ENCODE peak calls at places on chromosomes 7 and 10, in ten cellular contexts. O is tibial nerve; E is GM23338; J is B cell; R is CD4-positive, alpha-beta T cell; W is psoas muscle; X is CD8-positive, alpha-beta T cell; Y is HCT116; Q is fibroblast of lung; D is RWPE1. H is an unnamed sample.

GRCh38 chr7:37198906-37199485 is 249.7 kb downstream of the ELMO1 start:
- DNase-seq in X (peak; percentile 77), E (peak; percentile 88), Y (peak; percentile 61), W (peak; percentile 85), J (peak; percentile 72), O (peak; percentile 88), Q (peak; percentile 79), D (peak; percentile 73), R (peak; percentile 65), H (peak; percentile 61)

GRCh38 chr7:78970440-78970916 is 483.0 kb downstream of the MAGI2 start:
- DNase-seq in D (no peak), X (no peak), Y (no peak), W (no peak), Q (no peak), O (no peak), R (no peak), J (no peak), E (peak; percentile 40), H (no peak)

GRCh38 chr10:84213076-84213475 is 12.3 kb downstream of the LRIT2 start:
- DNase-seq in X (no peak), D (no peak), O (no peak), J (no peak), Y (no peak), R (no peak), E (no peak), W (no peak), Q (no peak), H (no peak)

GRCh38 chr10:110860576-110861241 is 11.0 kb upstream of the PDCD4 start:
- DNase-seq in X (peak; percentile 73), W (peak; percentile 47), D (no peak), R (peak; percentile 46), E (no peak), Q (no peak), Y (no peak), O (no peak), J (peak; percentile 52), H (no peak)

GRCh38 chr10:105950410-105950809 is 1214.1 kb downstream of the SORCS1 start:
- DNase-seq in D (peak; percentile 49), Y (no peak), W (peak; percentile 42), E (peak; percentile 85), R (no peak), Q (peak; percentile 32), X (no peak), O (peak; percentile 47), J (peak; percentile 21), H (peak; percentile 39)

GRCh38 chr7:120833551-120833950 is 24.4 kb downstream of the TSPAN12 start:
- DNase-seq in X (no peak), Q (peak; percentile 11), Y (no peak), W (no peak), D (no peak), O (no peak), R (no peak), E (no peak), J (no peak), H (no peak)

GRCh38 chr10:118310822-118311221 is 31.3 kb downstream of the FAM204A start:
- DNase-seq in X (no peak), J (no peak), Q (peak; percentile 46), D (no peak), O (no peak), E (no peak), Y (no peak), W (no peak), R (no peak), H (no peak)

GRCh38 chr10:45373783-45374450 is at the start of gene ALOX5:
- DNase-seq in R (no peak), O (no peak), Q (no peak), W (peak; percentile 74), Y (no peak), X (no peak), E (peak; percentile 81), D (peak; percentile 17), J (peak; percentile 77), H (peak; percentile 69)

GRCh38 chr7:94698275-94698674 is 42.3 kb upstream of the SGCE start:
- DNase-seq in D (peak; percentile 34), R (no peak), X (no peak), J (no peak), O (no peak), E (no peak), W (no peak), Y (peak; percentile 13), Q (peak; percentile 90), H (no peak)

GRCh38 chr7:43944286-43944685 is 18.1 kb downstream of the UBE2D4 start:
- DNase-seq in R (no peak), D (no peak), W (no peak), O (no peak), Q (no peak), Y (no peak), X (no peak), J (no peak), E (no peak), H (no peak)

DNA sequence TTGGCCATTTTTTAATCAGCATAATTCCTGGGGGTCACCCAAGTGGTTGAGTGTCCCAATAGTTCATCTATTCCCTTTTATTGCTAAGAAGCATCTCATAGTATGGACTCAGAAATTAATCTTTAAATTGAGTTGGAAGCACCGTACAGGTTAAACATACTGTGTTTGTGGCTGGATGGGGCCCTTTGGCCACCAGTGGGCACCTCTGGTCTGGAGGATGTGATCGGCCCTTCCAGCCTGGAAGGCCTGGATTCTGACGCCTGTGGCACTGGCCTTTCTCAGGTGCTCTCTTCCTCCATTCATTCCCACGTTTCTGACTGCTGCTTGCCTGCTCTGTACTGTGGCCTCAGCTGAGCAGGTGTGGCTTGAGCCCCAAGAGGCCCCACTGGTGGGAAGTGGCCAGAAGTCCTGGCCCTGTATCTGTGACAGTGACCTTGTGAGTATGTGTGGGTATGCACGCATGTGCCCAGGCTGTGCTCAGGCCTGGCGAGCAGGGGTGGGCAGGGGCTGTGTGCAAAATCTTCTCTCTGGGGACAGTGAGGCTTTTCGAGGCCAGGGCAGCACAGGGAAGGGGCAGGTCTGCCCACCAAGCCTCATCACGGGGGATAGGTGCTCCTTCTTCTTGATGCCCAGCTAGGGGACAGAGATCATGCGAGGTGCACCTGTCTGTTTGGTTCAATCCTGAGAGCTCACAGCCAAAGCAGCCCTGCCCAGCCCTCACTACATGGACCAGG is 30.1 kb downstream of the LDB3 start:
- DNase-seq in D (no peak), Y (no peak), O (no peak), Q (no peak), X (no peak), J (no peak), E (no peak), R (no peak), W (peak; percentile 25), H (no peak)
- TF ChIP-seq CTCF in D (no peak), Y (no peak), O (no peak), Q (no peak), X (no peak), J (no peak), E (peak; percentile 21), R (no peak), W (no peak), H (no peak)

GRCh38 chr10:83166344-83166743 is 973.0 kb upstream of the GHITM start:
- DNase-seq in Q (no peak), R (no peak), E (peak; percentile 75), X (no peak), W (no peak), J (no peak), Y (no peak), D (no peak), O (no peak), H (no peak)
- TF ChIP-seq CTCF in Q (peak; percentile 2), R (no peak), E (peak; percentile 40), X (no peak), W (no peak), J (no peak), Y (no peak), D (no peak), O (no peak), H (no peak)

DNA sequence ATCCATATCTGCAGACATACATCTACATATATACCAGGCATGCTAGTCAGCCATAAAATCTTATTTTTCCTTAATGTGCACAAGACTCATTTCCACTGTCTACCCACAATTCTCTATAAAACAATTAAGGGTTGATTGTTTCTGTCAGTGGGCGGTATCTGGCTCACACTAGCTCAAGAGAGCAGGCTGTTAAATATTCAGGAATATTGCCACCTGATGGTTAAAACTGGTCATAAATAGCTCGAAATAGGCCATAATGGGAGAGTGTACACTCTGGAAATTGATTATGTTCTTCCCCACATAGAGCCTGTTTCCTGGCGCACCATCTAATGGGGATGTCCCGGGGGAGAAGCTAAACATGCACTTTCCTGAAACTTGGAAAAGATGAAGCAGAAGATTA is 620.6 kb upstream of the ANKRD30A start:
- DNase-seq in W (no peak), Q (no peak), Y (no peak), D (no peak), X (no peak), J (no peak), O (no peak), R (no peak), E (no peak), H (no peak)
- TF ChIP-seq CTCF in W (no peak), Q (no peak), Y (no peak), D (no peak), X (no peak), J (no peak), O (no peak), R (no peak), E (no peak), H (no peak)

DNA sequence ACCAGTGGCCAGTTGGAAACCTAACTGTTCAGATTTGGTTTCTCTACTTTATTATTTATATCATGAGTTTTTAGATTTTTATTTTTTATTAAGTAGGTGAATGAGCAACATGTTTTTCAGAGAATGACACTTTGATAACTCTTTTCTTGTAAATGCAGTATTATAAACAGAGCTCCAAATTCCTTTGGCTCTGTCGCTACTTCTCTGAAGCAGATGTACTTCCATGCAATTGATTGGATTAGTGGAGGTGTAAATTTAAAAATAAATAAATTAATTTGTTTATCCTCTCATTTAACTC is 34.3 kb upstream of the ICA1 start:
- DNase-seq in D (no peak), Y (no peak), X (no peak), Q (no peak), E (no peak), R (no peak), O (no peak), W (no peak), J (no peak), H (no peak)
- TF ChIP-seq CTCF in D (peak; percentile 34), Y (no peak), X (peak; percentile 20), Q (no peak), E (no peak), R (no peak), O (no peak), W (no peak), J (peak; percentile 56), H (no peak)

DNA sequence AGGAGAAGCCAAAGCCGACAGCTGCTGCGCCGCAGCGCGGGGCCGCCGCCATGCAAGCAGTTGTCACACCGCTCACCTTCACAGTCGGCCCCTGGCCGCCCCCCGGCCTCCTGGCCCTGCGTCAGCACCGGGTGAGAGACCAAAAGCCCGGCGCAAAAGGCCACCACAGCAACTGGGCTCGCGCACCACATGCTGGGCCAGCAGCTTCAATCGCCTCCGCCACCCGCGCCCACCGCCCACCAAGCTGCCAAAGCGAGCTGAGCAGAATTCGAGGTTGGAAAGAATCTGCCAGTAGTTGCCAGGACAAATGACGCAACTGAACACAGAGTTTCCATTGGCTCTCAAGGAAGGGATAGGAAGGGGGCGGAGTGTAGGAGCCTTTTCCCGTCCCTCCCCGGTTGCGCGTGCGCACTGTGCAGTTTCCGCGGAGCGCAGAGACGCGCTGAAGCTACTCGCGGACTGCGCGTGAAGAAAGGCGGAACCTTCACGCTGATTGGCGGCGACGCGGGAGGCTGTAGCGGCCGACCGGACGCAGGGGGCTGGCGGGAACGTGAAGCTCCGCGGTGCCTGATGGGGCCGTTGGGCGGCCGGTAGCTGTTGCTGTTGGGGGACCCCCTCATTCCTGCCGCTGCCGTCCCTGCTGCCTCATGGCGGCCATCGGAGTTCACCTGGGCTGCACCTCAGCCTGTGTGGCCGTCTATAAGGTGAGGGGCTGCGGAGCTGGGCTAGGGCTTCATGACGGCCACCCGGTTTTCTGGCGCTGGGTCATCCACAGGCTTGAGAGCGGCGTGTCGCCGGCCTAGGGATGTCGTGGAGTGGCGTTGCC is at the start of the genes CDNF, HSPA14 and MSANTD7:
- DNase-seq in Q (peak; percentile 99), W (peak; percentile 100), O (peak; percentile 97), Y (peak; percentile 98), J (peak; percentile 100), X (peak; percentile 98), D (peak; percentile 98), R (peak; percentile 98), E (peak; percentile 99), H (peak; percentile 99)
- TF ChIP-seq CTCF in Q (no peak), W (no peak), O (no peak), Y (no peak), J (no peak), X (no peak), D (no peak), R (no peak), E (no peak), H (no peak)

H was measured in GM13977.